ENCODE peak calls at places on chromosomes 3 and 15, in seven cellular contexts. J, Z, G, H, D, A and S are unnamed samples.

GRCh38 chr3:43153189-43154083 is 47.6 kb upstream of the POMGNT2 start:
- DNase-seq in J (peak; percentile 86), Z (no peak), G (peak; percentile 18), H (peak; percentile 88), D (peak; percentile 49), A (no peak), S (no peak)

GRCh38 chr3:151976211-151977050 is 103.0 kb downstream of the SUCNR1 start:
- DNase-seq in J (peak; percentile 95), Z (no peak), G (no peak), H (peak; percentile 96), D (peak; percentile 85), A (peak; percentile 37), S (no peak)

GRCh38 chr3:189049458-189050231 is 122.1 kb upstream of the TPRG1 start:
- DNase-seq in J (no peak), Z (no peak), G (no peak), H (no peak), D (no peak), A (no peak), S (peak; percentile 4)

GRCh38 chr3:115071611-115072010 is 75.5 kb downstream of the ZBTB20 start:
- DNase-seq in J (peak; percentile 91), Z (no peak), G (peak; percentile 8), H (peak; percentile 60), D (peak; percentile 64), A (no peak), S (no peak)

GRCh38 chr3:86995537-86995936 is 4.6 kb upstream of the VGLL3 start:
- DNase-seq in J (peak; percentile 94), Z (no peak), G (no peak), H (peak; percentile 89), D (peak; percentile 90), A (no peak), S (no peak)

GRCh38 chr3:113223831-113224240 is 12.5 kb downstream of the BOC start:
- DNase-seq in J (no peak), Z (no peak), G (no peak), H (no peak), D (no peak), A (no peak), S (no peak)

GRCh38 chr15:83670628-83671027 is 16.7 kb downstream of the ADAMTSL3 start:
- DNase-seq in J (no peak), Z (no peak), G (no peak), H (no peak), D (no peak), A (no peak), S (no peak)

GRCh38 chr15:48855501-48856440 is 22.2 kb upstream of the EID1 start:
- DNase-seq in J (peak; percentile 74), Z (no peak), G (peak; percentile 22), H (peak; percentile 62), D (peak; percentile 73), A (peak; percentile 15), S (no peak)

GRCh38 chr3:130761730-130762311 is 15.2 kb upstream of the PIK3R4 start:
- DNase-seq in J (no peak), Z (no peak), G (no peak), H (no peak), D (no peak), A (no peak), S (no peak)

GRCh38 chr3:36428444-36428843 is 48.1 kb downstream of the STAC start:
- DNase-seq in J (no peak), Z (no peak), G (no peak), H (no peak), D (no peak), A (no peak), S (no peak)

GRCh38 chr3:24933401-24933800 is 438.8 kb upstream of the THRB start:
- DNase-seq in J (no peak), Z (no peak), G (no peak), H (no peak), D (no peak), A (no peak), S (no peak)

GRCh38 chr3:107367353-107367752 is 9.9 kb upstream of the CCDC54 start:
- DNase-seq in J (peak; percentile 77), Z (no peak), G (no peak), H (peak; percentile 88), D (peak; percentile 65), A (peak; percentile 28), S (peak; percentile 5)

GRCh38 chr3:22231061-22231460 is 480.1 kb upstream of the ZNF385D start:
- DNase-seq in J (peak; percentile 7), Z (no peak), G (no peak), H (no peak), D (no peak), A (no peak), S (no peak)

GRCh38 chr3:24192469-24193056 is 247.5 kb downstream of the NR1D2 start:
- DNase-seq in J (no peak), Z (no peak), G (no peak), H (no peak), D (no peak), A (no peak), S (no peak)

GRCh38 chr3:53694648-53695356 is 151.4 kb downstream of the CHDH start:
- DNase-seq in J (no peak), Z (no peak), G (no peak), H (no peak), D (no peak), A (no peak), S (no peak)

GRCh38 chr15:74200394-74200793 is 2.2 kb downstream of the STRA6 start:
- DNase-seq in J (peak; percentile 86), Z (no peak), G (no peak), H (peak; percentile 76), D (peak; percentile 96), A (peak; percentile 77), S (no peak)
- H3K4me1 ChIP-seq in J (peaks cover 32% of the 10 kb centered on the region), Z (peaks cover 31% of the 10 kb centered on the region), G (peaks cover 43% of the 10 kb centered on the region), H (peaks cover 29% of the 10 kb centered on the region), D (peaks cover 38% of the 10 kb centered on the region), A (peaks cover 87% of the 10 kb centered on the region), S (no peaks in the 10 kb centered on the region)

GRCh38 chr3:52436500-52437106 is 8.3 kb downstream of the SEMA3G start:
- DNase-seq in J (peak; percentile 70), Z (no peak), G (no peak), H (peak; percentile 53), D (peak; percentile 86), A (no peak), S (no peak)
- H3K4me1 ChIP-seq in J (peaks cover 8% of the 10 kb centered on the region), Z (peaks cover 16% of the 10 kb centered on the region), G (peaks cover 18% of the 10 kb centered on the region), H (peaks cover 10% of the 10 kb centered on the region), D (peaks cover 58% of the 10 kb centered on the region), A (no peaks in the 10 kb centered on the region), S (peaks cover 8% of the 10 kb centered on the region)

GRCh38 chr3:71050521-71051258 is 532.8 kb downstream of the FOXP1 start:
- DNase-seq in J (no peak), Z (no peak), G (no peak), H (peak; percentile 62), D (peak; percentile 25), A (no peak), S (no peak)
- H3K4me1 ChIP-seq in J (peaks cover 24% of the 10 kb centered on the region), Z (peaks cover 18% of the 10 kb centered on the region), G (peaks cover 47% of the 10 kb centered on the region), H (peaks cover 36% of the 10 kb centered on the region), D (peaks cover 32% of the 10 kb centered on the region), A (peaks cover 52% of the 10 kb centered on the region), S (peaks cover 18% of the 10 kb centered on the region)

GRCh38 chr3:126895178-126896066 is 87.5 kb upstream of the PLXNA1 start:
- DNase-seq in J (peak; percentile 41), Z (no peak), G (no peak), H (peak; percentile 11), D (peak; percentile 66), A (peak; percentile 10), S (no peak)
- H3K4me1 ChIP-seq in J (peaks cover 5% of the 10 kb centered on the region), Z (peaks cover 6% of the 10 kb centered on the region), G (no peaks in the 10 kb centered on the region), H (peaks cover 4% of the 10 kb centered on the region), D (peaks cover 24% of the 10 kb centered on the region), A (peaks cover 29% of the 10 kb centered on the region), S (no peaks in the 10 kb centered on the region)

GRCh38 chr3:128760881-128761280 is 34.9 kb downstream of the RAB7A start:
- DNase-seq in J (no peak), Z (no peak), G (no peak), H (peak; percentile 21), D (no peak), A (no peak), S (no peak)

GRCh38 chr3:128761392-128761791 is 35.4 kb downstream of the RAB7A start:
- DNase-seq in J (no peak), Z (no peak), G (no peak), H (no peak), D (no peak), A (no peak), S (no peak)

GRCh38 chr3:128763967-128764366 is 38.0 kb downstream of the RAB7A start:
- DNase-seq in J (no peak), Z (no peak), G (no peak), H (no peak), D (no peak), A (no peak), S (no peak)

GRCh38 chr3:128764863-128765262 is 38.9 kb downstream of the RAB7A start:
- DNase-seq in J (no peak), Z (no peak), G (no peak), H (no peak), D (no peak), A (no peak), S (no peak)

DNA sequence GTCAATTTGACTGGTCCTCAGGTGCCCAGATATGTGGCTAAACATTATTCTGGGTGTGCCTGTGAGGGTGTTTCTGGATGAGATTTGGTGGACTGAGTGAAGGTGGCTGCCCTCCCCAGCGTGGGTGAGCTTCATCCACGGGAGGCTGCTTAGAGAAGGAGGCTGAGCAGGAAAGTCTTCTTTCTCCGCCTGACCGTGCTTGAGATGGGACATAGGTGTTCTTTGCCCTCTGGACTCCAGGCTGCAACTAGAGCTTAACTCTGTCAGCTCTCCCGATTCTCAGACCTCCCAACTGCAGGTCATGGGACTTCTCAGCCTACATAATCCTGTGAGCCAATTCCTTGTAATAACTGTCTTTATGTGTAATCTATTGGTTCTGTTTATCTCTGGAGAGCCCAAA is 34.0 kb downstream of the RAB7A start:
- DNase-seq in J (no peak), Z (no peak), G (no peak), H (no peak), D (no peak), A (no peak), S (no peak)
- H3K4me1 ChIP-seq in J (no peaks in the 10 kb centered on the region), Z (no peaks in the 10 kb centered on the region), G (no peaks in the 10 kb centered on the region), H (peaks cover 6% of the 10 kb centered on the region), D (peaks cover 22% of the 10 kb centered on the region), A (no peaks in the 10 kb centered on the region), S (no peaks in the 10 kb centered on the region)

GRCh38 chr3:64909011-64909410 is 221.2 kb upstream of the ADAMTS9 start:
- DNase-seq in J (no peak), Z (no peak), G (no peak), H (no peak), D (no peak), A (no peak), S (no peak)

GRCh38 chr3:64906011-64906410 is 218.2 kb upstream of the ADAMTS9 start:
- DNase-seq in J (no peak), Z (no peak), G (no peak), H (no peak), D (no peak), A (no peak), S (no peak)

GRCh38 chr3:64911138-64911537 is 223.3 kb upstream of the ADAMTS9 start:
- DNase-seq in J (no peak), Z (no peak), G (no peak), H (no peak), D (no peak), A (no peak), S (no peak)

GRCh38 chr3:64909757-64910475 is 222.1 kb upstream of the ADAMTS9 start:
- DNase-seq in J (no peak), Z (no peak), G (peak; percentile 69), H (no peak), D (no peak), A (no peak), S (no peak)

DNA sequence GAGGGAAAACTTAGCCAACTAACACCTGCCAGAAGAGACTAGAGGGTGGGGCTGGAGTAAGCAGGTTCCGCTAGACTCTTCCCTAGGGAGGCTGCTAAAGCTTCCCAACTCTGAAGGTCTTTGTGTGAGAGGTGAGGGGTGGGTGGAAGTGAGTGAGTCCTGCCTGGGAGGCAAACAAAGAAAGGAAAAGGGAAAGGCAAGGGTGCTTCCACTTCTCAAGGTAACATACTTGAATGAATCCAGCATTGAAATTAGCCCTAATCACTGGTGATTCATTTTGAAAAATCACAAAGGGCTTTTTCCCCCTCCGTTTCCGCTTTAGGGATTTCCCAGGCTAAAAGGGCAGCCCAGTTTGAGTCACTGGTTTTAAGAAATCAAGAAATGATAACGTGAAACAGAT is 220.5 kb upstream of the ADAMTS9 start:
- DNase-seq in J (no peak), Z (no peak), G (no peak), H (peak; percentile 36), D (no peak), A (no peak), S (no peak)
- H3K4me1 ChIP-seq in J (no peaks in the 10 kb centered on the region), Z (peaks cover 16% of the 10 kb centered on the region), G (peaks cover 24% of the 10 kb centered on the region), H (peaks cover 4% of the 10 kb centered on the region), D (peaks cover 17% of the 10 kb centered on the region), A (no peaks in the 10 kb centered on the region), S (no peaks in the 10 kb centered on the region)